ENCODE peak calls at places on chromosomes 11 and 22, in ten cellular contexts. N is anterior cingulate cortex; U is GM12864; Y is NB4; X is GM20000; J is fibroblast of pulmonary artery; A is H4; Z is GM04503; T is NCI-H1436; H is activated T-cell treated with anti-CD3 and anti-CD28 coated beads, Interleukin-2, amount 50 U/mL, for 72 hours. W is an unnamed sample.

GRCh38 chr11:129815596-129816461 is at the start of gene TMEM45B:
- DNase-seq in A (no peak), Y (no peak), H (peak), X (no peak), U (no peak), J (no peak), Z (no peak), T (peak), N (no peak), W (peak)

GRCh38 chr22:44281706-44282637 is 30.8 kb downstream of the SHISAL1 start:
- DNase-seq in H (no peak), Z (no peak), T (no peak), Y (no peak), N (no peak), J (no peak), U (no peak), A (no peak), X (no peak), W (no peak)

GRCh38 chr11:61460474-61460881 is 30.6 kb downstream of the SDHAF2 start:
- DNase-seq in X (no peak), H (no peak), T (no peak), Y (no peak), N (no peak), A (no peak), U (no peak), J (no peak), Z (no peak), W (no peak)

GRCh38 chr11:119759324-119759723 is 30.3 kb upstream of the NECTIN1 start:
- DNase-seq in Z (no peak), N (no peak), T (peak), Y (peak), H (no peak), J (no peak), U (no peak), A (peak), X (no peak), W (no peak)

GRCh38 chr11:41660585-41660984 is 201.1 kb upstream of the LRRC4C start:
- DNase-seq in N (no peak), A (peak), Z (no peak), H (no peak), X (no peak), Y (peak), T (no peak), U (no peak), J (no peak), W (no peak)

GRCh38 chr22:50727678-50728522 is 10.1 kb upstream of the ACR start:
- DNase-seq in T (no peak), Z (no peak), Y (no peak), X (no peak), A (no peak), H (no peak), N (no peak), U (no peak), J (no peak), W (no peak)

GRCh38 chr22:50030315-50031188 is 18.0 kb upstream of the IL17REL start:
- DNase-seq in X (peak), H (peak), N (peak), T (peak), Z (peak), J (peak), U (peak), A (peak), Y (peak), W (peak)

GRCh38 chr11:128462189-128462588 is 125.2 kb downstream of the ETS1 start:
- DNase-seq in J (no peak), U (no peak), A (no peak), Y (no peak), N (no peak), X (no peak), Z (no peak), T (no peak), H (no peak), W (no peak)

GRCh38 chr11:79440451-79441158 is at the start of gene TENM4:
- DNase-seq in U (no peak), T (no peak), J (peak), H (peak), A (peak), Y (no peak), N (peak), X (peak), Z (no peak), W (peak)

GRCh38 chr11:126607374-126607773 is 251.9 kb downstream of the ST3GAL4 start:
- DNase-seq in Z (peak), X (peak), H (no peak), N (peak), U (no peak), T (peak), J (peak), Y (peak), A (peak), W (peak)

GRCh38 chr11:29801561-29801960 is 215.3 kb downstream of the KCNA4 start:
- DNase-seq in H (no peak), Y (no peak), T (no peak), A (no peak), J (peak), X (no peak), Z (no peak), U (no peak), N (no peak), W (no peak)

GRCh38 chr11:6610591-6610990 is 1.4 kb downstream of the TAF10 start:
- DNase-seq in X (no peak), Y (no peak), H (no peak), Z (no peak), T (no peak), J (no peak), N (no peak), U (no peak), A (no peak), W (no peak)

GRCh38 chr22:27851974-27852713 is 50.6 kb upstream of the MN1 start:
- DNase-seq in Z (no peak), J (peak), N (no peak), H (no peak), X (no peak), T (no peak), Y (no peak), U (no peak), A (no peak), W (no peak)

GRCh38 chr22:23774114-23774921 is 1.7 kb downstream of the MMP11 start:
- DNase-seq in H (no peak), Z (no peak), N (no peak), U (no peak), X (no peak), J (no peak), Y (no peak), T (no peak), A (no peak), W (no peak)

GRCh38 chr11:48001438-48002021 is 21.2 kb downstream of the PTPRJ start:
- DNase-seq in Z (no peak), U (peak), N (no peak), A (no peak), T (no peak), X (no peak), H (peak), Y (no peak), J (peak), W (peak)

GRCh38 chr11:131305005-131305404 is 65.4 kb upstream of the NTM start:
- DNase-seq in T (no peak), Z (no peak), X (no peak), J (no peak), N (no peak), A (no peak), H (no peak), U (no peak), Y (no peak), W (no peak)

GRCh38 chr11:2885676-2886081 is at the start of gene CDKN1C:
- DNase-seq in T (peak), Z (no peak), H (peak), U (no peak), Y (peak), A (peak), X (peak), J (peak), N (peak), W (peak)

GRCh38 chr22:23533771-23534191 is 46.3 kb downstream of the IGLL1 start:
- DNase-seq in A (no peak), N (no peak), U (no peak), H (no peak), Z (no peak), J (peak), X (no peak), Y (no peak), T (no peak), W (no peak)

GRCh38 chr11:75639752-75640151 is 29.1 kb downstream of the MAP6 start:
- DNase-seq in Y (no peak), N (peak), T (peak), J (peak), H (no peak), A (peak), U (no peak), Z (no peak), X (no peak), W (no peak)

GRCh38 chr11:129704831-129705230 is 110.8 kb upstream of the TMEM45B start:
- DNase-seq in T (no peak), U (no peak), N (no peak), H (no peak), A (no peak), X (no peak), Y (no peak), J (no peak), Z (no peak), W (no peak)

GRCh38 chr11:123261345-123262106 is 66.5 kb upstream of the CLMP start:
- DNase-seq in H (peak), U (peak), X (peak), J (peak), T (peak), A (peak), N (peak), Z (no peak), Y (peak), W (peak)

GRCh38 chr11:119754656-119755350 is 25.8 kb upstream of the NECTIN1 start:
- DNase-seq in U (no peak), T (no peak), X (no peak), A (no peak), N (no peak), H (no peak), J (no peak), Y (no peak), Z (no peak), W (no peak)

GRCh38 chr11:73087730-73088129 is 54.4 kb downstream of the FCHSD2 start:
- DNase-seq in H (no peak), T (no peak), J (peak), N (no peak), X (no peak), Z (no peak), A (no peak), U (peak), Y (peak), W (no peak)

GRCh38 chr11:60345489-60345888 is 18.4 kb downstream of the MS4A6E start:
- DNase-seq in T (peak), J (no peak), H (peak), U (no peak), Z (no peak), Y (peak), X (peak), A (no peak), N (no peak), W (no peak)

GRCh38 chr22:47210686-47211085 is 448.2 kb downstream of the TBC1D22A start:
- DNase-seq in Z (no peak), Y (no peak), A (no peak), T (no peak), X (no peak), H (no peak), J (no peak), U (no peak), N (no peak), W (no peak)

GRCh38 chr11:96338910-96339703 is 3.9 kb downstream of the MAML2 start:
- DNase-seq in Y (peak), T (no peak), J (peak), U (peak), N (peak), A (peak), Z (no peak), H (peak), X (peak), W (peak)

GRCh38 chr11:103110406-103110805 is 1.2 kb downstream of the DYNC2H1 start:
- DNase-seq in Y (no peak), T (no peak), U (no peak), J (peak), H (no peak), X (no peak), Z (no peak), N (no peak), A (peak), W (no peak)

GRCh38 chr11:63022422-63022821 is 6.8 kb upstream of the SLC22A8 start:
- DNase-seq in X (no peak), Z (no peak), N (no peak), U (no peak), T (no peak), Y (no peak), J (no peak), A (no peak), H (no peak), W (no peak)

GRCh38 chr11:380491-380890 is 11.2 kb downstream of the B4GALNT4 start:
- DNase-seq in H (no peak), J (no peak), A (no peak), N (no peak), U (no peak), Y (no peak), T (no peak), X (no peak), Z (no peak), W (no peak)

GRCh38 chr11:35619030-35619753 is 932 bp downstream of the FJX1 start:
- DNase-seq in A (peak), X (peak), U (no peak), J (peak), N (peak), T (no peak), Y (no peak), Z (no peak), H (peak), W (peak)

GRCh38 chr22:17780116-17780740 is 6.0 kb upstream of the BID start:
- DNase-seq in H (no peak), Y (peak), N (no peak), Z (no peak), U (no peak), J (no peak), A (no peak), X (no peak), T (no peak), W (no peak)

GRCh38 chr11:83881428-83881827 is 595.3 kb upstream of the CCDC90B start:
- DNase-seq in Z (no peak), T (no peak), H (no peak), J (no peak), U (no peak), N (no peak), Y (no peak), X (no peak), A (no peak), W (no peak)

GRCh38 chr11:122754553-122755322 is 83.6 kb upstream of the CRTAM start:
- DNase-seq in U (no peak), H (peak), Z (no peak), X (peak), T (no peak), N (no peak), J (peak), Y (peak), A (no peak), W (peak)

GRCh38 chr11:3169235-3169951 is 4.3 kb upstream of the OSBPL5 start:
- DNase-seq in Y (peak), H (peak), U (no peak), N (no peak), Z (peak), A (peak), J (peak), X (no peak), T (no peak), W (no peak)